ENCODE peak calls at places on chromosomes 6 and 20, in nine cellular contexts. S is HL-60, E is HCT116, M is HepG2, P is transverse colon, Q is K562, T is Panc1, Y is endothelial cell of umbilical vein, G is suprapubic skin. O is an unnamed sample.

GRCh38 chr20:23314714-23315498 is 35.7 kb upstream of the NXT1 start:
- DNase-seq in T (no peak), G (no peak), P (no peak), Q (no peak), S (no peak), E (no peak), M (no peak), Y (no peak), O (no peak)

GRCh38 chr6:17536586-17536985 is 63.5 kb upstream of the FAM8A1 start:
- DNase-seq in G (no peak), E (no peak), Q (no peak), P (no peak), S (no peak), Y (no peak), T (no peak), M (no peak), O (no peak)

GRCh38 chr6:12592634-12593033 is 123.9 kb upstream of the PHACTR1 start:
- DNase-seq in Y (no peak), E (no peak), T (no peak), G (no peak), S (no peak), M (no peak), P (no peak), Q (no peak), O (no peak)

GRCh38 chr6:68777956-68778355 is 142.9 kb downstream of the ADGRB3 start:
- DNase-seq in Y (no peak), S (no peak), E (no peak), Q (no peak), P (no peak), T (no peak), G (no peak), M (no peak), O (no peak)

GRCh38 chr6:15449001-15449400 is 203.1 kb downstream of the JARID2 start:
- DNase-seq in M (no peak), E (no peak), Q (no peak), S (no peak), T (no peak), P (no peak), G (no peak), Y (no peak), O (no peak)

GRCh38 chr20:63024573-63025392 is 18.0 kb upstream of the BHLHE23 start:
- DNase-seq in T (no peak), Q (no peak), P (no peak), E (no peak), G (peak), Y (no peak), M (no peak), S (no peak), O (no peak)

GRCh38 chr6:116090251-116090650 is 10.4 kb upstream of the NT5DC1 start:
- DNase-seq in T (no peak), S (no peak), Y (no peak), G (no peak), Q (no peak), M (no peak), E (no peak), P (no peak), O (no peak)

GRCh38 chr6:3456794-3457709 is at the start of gene SLC22A23:
- DNase-seq in E (peak), G (peak), Q (peak), P (peak), S (peak), Y (peak), M (peak), T (no peak), O (peak)

GRCh38 chr6:36826520-36827227 is 12.6 kb downstream of the CPNE5 start:
- DNase-seq in S (no peak), P (no peak), T (no peak), Y (no peak), Q (no peak), E (no peak), G (no peak), M (no peak), O (no peak)

GRCh38 chr20:37917436-37917835 is 14.5 kb downstream of the VSTM2L start:
- DNase-seq in P (no peak), M (no peak), T (no peak), S (no peak), Q (no peak), E (no peak), G (no peak), Y (no peak), O (no peak)

GRCh38 chr6:137237413-137238170 is 18.4 kb upstream of the IFNGR1 start:
- DNase-seq in Q (no peak), S (no peak), P (no peak), G (no peak), Y (peak), E (no peak), M (peak), T (no peak), O (no peak)

GRCh38 chr6:89311853-89312531 is 3.1 kb downstream of the GABRR2 start:
- DNase-seq in M (peak), T (no peak), Y (peak), P (peak), G (no peak), Q (no peak), E (no peak), S (no peak), O (no peak)

GRCh38 chr6:111922454-111923297 is 49.4 kb upstream of the FYN start:
- DNase-seq in M (no peak), Q (no peak), S (peak), T (no peak), Y (no peak), E (no peak), P (no peak), G (no peak), O (no peak)

GRCh38 chr6:38774933-38775707 is 60.0 kb downstream of the DNAH8 start:
- DNase-seq in T (no peak), Y (no peak), E (no peak), S (no peak), P (no peak), G (no peak), Q (no peak), M (no peak), O (no peak)

GRCh38 chr6:137200288-137200687 is 18.9 kb downstream of the IFNGR1 start:
- DNase-seq in Q (no peak), T (no peak), G (no peak), P (no peak), S (no peak), Y (no peak), E (no peak), M (no peak), O (no peak)

GRCh38 chr20:5748246-5748645 is 2.0 kb upstream of the SHLD1 start:
- DNase-seq in Y (no peak), S (no peak), P (peak), E (no peak), M (no peak), T (no peak), G (no peak), Q (no peak), O (no peak)

GRCh38 chr6:169247991-169248390 is 5.7 kb downstream of the THBS2 start:
- DNase-seq in S (no peak), G (no peak), T (no peak), Y (no peak), Q (no peak), E (no peak), P (no peak), M (no peak), O (no peak)

GRCh38 chr6:109767961-109768360 is 76.9 kb downstream of the FIG4 start:
- DNase-seq in S (no peak), Y (no peak), Q (no peak), T (no peak), E (no peak), G (no peak), M (no peak), P (no peak), O (no peak)

GRCh38 chr20:17667445-17667844 is 14.6 kb downstream of the RRBP1 start:
- DNase-seq in S (no peak), G (no peak), T (no peak), E (no peak), M (no peak), Y (no peak), P (no peak), Q (no peak), O (no peak)

GRCh38 chr20:21509079-21509596 is 4.7 kb downstream of the NKX2-2 start:
- DNase-seq in M (no peak), Y (no peak), G (no peak), S (no peak), P (no peak), T (no peak), Q (no peak), E (no peak), O (no peak)

GRCh38 chr20:59220161-59220560 is 56.5 kb downstream of the ZNF831 start:
- DNase-seq in S (no peak), Q (no peak), E (no peak), G (no peak), Y (no peak), T (no peak), P (no peak), M (no peak), O (no peak)

GRCh38 chr6:136962661-136963060 is 40.6 kb downstream of the SLC35D3 start:
- DNase-seq in Q (no peak), G (no peak), M (no peak), E (no peak), Y (peak), T (no peak), S (no peak), P (peak), O (no peak)

GRCh38 chr20:49603209-49603627 is 35.3 kb upstream of the PTGIS start:
- DNase-seq in T (no peak), Q (no peak), E (no peak), S (no peak), G (no peak), Y (peak), P (no peak), M (peak), O (no peak)

GRCh38 chr6:31712296-31712695 is 2.9 kb upstream of the LY6G6D start:
- DNase-seq in S (no peak), M (no peak), Y (no peak), T (no peak), Q (no peak), G (no peak), E (no peak), P (peak), O (no peak)

GRCh38 chr20:59242714-59243626 is 57.4 kb upstream of the EDN3 start:
- DNase-seq in E (no peak), Y (no peak), S (no peak), G (no peak), T (no peak), P (no peak), M (no peak), Q (no peak), O (no peak)

GRCh38 chr20:22320245-22320915 is 264.0 kb downstream of the FOXA2 start:
- DNase-seq in Q (no peak), S (no peak), M (no peak), G (no peak), Y (no peak), P (no peak), E (no peak), T (no peak), O (no peak)

GRCh38 chr20:52103469-52103910 is 88.1 kb downstream of the ZFP64 start:
- DNase-seq in G (no peak), T (no peak), P (no peak), E (no peak), Q (peak), S (peak), Y (peak), M (no peak), O (peak)

GRCh38 chr6:39079726-39080125 is 31.1 kb downstream of the GLP1R start:
- DNase-seq in G (no peak), P (no peak), M (no peak), E (no peak), S (no peak), Y (no peak), T (no peak), Q (no peak), O (no peak)

GRCh38 chr6:133951227-133951626 is 1.8 kb upstream of the TBPL1 start:
- DNase-seq in S (no peak), Q (no peak), M (no peak), T (no peak), P (no peak), G (no peak), Y (no peak), E (no peak), O (no peak)

GRCh38 chr6:133948472-133948871 is 4.6 kb upstream of the TBPL1 start:
- DNase-seq in G (no peak), P (no peak), Q (no peak), S (no peak), T (no peak), E (no peak), Y (no peak), M (no peak), O (no peak)

GRCh38 chr6:133945158-133945557 is 7.9 kb upstream of the TBPL1 start:
- DNase-seq in T (no peak), Q (no peak), S (no peak), M (peak), G (no peak), P (no peak), E (no peak), Y (no peak), O (no peak)

GRCh38 chr6:133951881-133952814 is 876 bp upstream of the TBPL1 start:
- DNase-seq in P (peak), Y (peak), T (peak), G (peak), M (peak), E (peak), S (peak), Q (peak), O (peak)

GRCh38 chr6:133947302-133947900 is 5.6 kb upstream of the TBPL1 start:
- DNase-seq in G (no peak), T (no peak), Y (no peak), Q (no peak), P (peak), E (no peak), S (no peak), M (no peak), O (no peak)
- TF ChIP-seq POLR2AphosphoS5 in G (no peak), T (no peak), Y (no peak), Q (no peak), P (no peak), E (no peak), S (no peak), M (no peak), O (no peak)

DNA sequence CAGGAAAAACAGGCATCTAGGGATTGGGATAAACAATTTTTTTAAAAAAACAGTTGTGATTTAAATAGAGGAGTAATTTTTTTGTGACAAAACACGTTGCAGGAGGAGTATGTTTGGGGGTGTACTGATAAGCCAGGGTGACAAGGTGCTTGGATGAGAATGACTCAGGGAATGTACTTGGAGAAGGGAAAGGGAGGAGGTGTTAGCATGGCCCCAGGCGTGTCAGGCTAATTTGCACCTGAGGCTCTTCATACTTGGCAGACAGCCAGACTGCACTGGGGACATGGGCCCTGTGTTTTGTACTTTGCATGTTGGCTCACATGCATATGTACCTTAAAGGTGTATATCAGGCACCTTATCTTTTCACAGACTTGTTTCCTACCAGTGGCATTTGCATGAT is 22.8 kb downstream of the PANK2 start:
- DNase-seq in Q (peak), T (no peak), M (no peak), G (no peak), P (peak), E (no peak), S (no peak), Y (no peak), O (no peak)
- TF ChIP-seq POLR2AphosphoS5 in Q (peak), T (no peak), M (no peak), G (no peak), P (peak), E (no peak), S (no peak), Y (peak), O (no peak)

DNA sequence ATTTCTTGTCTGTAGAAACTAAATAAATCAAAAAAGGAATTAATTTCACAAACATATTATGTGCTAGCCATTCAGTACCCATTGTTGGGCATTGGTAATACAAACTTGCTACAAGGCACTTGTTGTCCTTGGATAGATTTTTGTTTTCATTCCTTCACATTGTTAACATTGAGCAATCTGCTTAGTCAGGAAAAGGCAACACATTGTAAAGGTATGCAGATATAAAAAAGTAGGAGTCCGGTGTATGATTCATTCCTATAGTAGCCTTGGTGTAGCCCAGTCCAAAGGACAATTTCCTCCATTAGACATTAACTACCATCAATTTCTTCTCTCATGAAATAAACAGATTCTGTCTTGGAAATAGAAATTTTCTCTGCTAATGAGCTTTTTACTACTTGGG is 369.2 kb upstream of the CITED2 start:
- DNase-seq in Q (no peak), P (no peak), T (peak), Y (peak), E (peak), S (no peak), M (peak), G (no peak), O (no peak)
- TF ChIP-seq POLR2AphosphoS5 in Q (no peak), P (no peak), T (peak), Y (peak), E (no peak), S (no peak), M (no peak), G (no peak), O (no peak)

GRCh38 chr20:44187054-44187762 is at the start of gene JPH2:
- DNase-seq in G (no peak), S (no peak), P (peak), M (no peak), Y (no peak), Q (no peak), T (no peak), E (no peak), O (no peak)
- TF ChIP-seq POLR2AphosphoS5 in G (no peak), S (no peak), P (peak), M (no peak), Y (no peak), Q (no peak), T (no peak), E (no peak), O (no peak)

GRCh38 chr20:54323227-54323734 is 115.4 kb downstream of the PFDN4 start:
- DNase-seq in G (no peak), P (no peak), S (no peak), Q (no peak), Y (no peak), E (no peak), M (no peak), T (no peak), O (no peak)

GRCh38 chr20:54320148-54320607 is 112.3 kb downstream of the PFDN4 start:
- DNase-seq in M (no peak), S (no peak), P (no peak), G (no peak), Y (no peak), Q (no peak), E (no peak), T (no peak), O (no peak)

GRCh38 chr20:54321688-54322087 is 113.8 kb downstream of the PFDN4 start:
- DNase-seq in E (no peak), Y (no peak), M (no peak), G (no peak), Q (no peak), P (no peak), S (no peak), T (no peak), O (no peak)

GRCh38 chr20:54324041-54324440 is 116.2 kb downstream of the PFDN4 start:
- DNase-seq in P (no peak), T (no peak), M (no peak), G (no peak), S (no peak), Q (no peak), Y (no peak), E (no peak), O (no peak)

GRCh38 chr20:54318892-54319291 is 111.0 kb downstream of the PFDN4 start:
- DNase-seq in P (no peak), Y (no peak), E (no peak), M (no peak), G (no peak), Q (no peak), T (no peak), S (no peak), O (no peak)
- TF ChIP-seq POLR2AphosphoS5 in P (no peak), Y (no peak), E (no peak), M (no peak), G (no peak), Q (no peak), T (no peak), S (no peak), O (no peak)